ENCODE peak calls at places on chromosomes 13 and 19, in eight cellular contexts. One of them, this sample, is unnamed.

GRCh38 chr13:48074006-48074405 is 20.9 kb downstream of the MED4 start:
- DNase-seq in smooth muscle cell of the brain vasculature: no peak
- DNase-seq in endothelial cell: no peak
- DNase-seq in tibial artery: no peak
- DNase-seq in ACHN: no peak
- DNase-seq in Daoy: no peak
- DNase-seq in Calu3: no peak
- DNase-seq in heart right ventricle: no peak
- DNase-seq in this sample: no peak

GRCh38 chr19:52600639-52601024 is 30.5 kb downstream of the ZNF701 start:
- DNase-seq in ACHN: no peak
- DNase-seq in Daoy: no peak
- DNase-seq in tibial artery: no peak
- DNase-seq in endothelial cell: peak
- DNase-seq in heart right ventricle: no peak
- DNase-seq in Calu3: no peak
- DNase-seq in smooth muscle cell of the brain vasculature: no peak
- DNase-seq in this sample: peak

GRCh38 chr19:46828484-46828883 is 22.2 kb downstream of the AP2S1 start:
- DNase-seq in ACHN: no peak
- DNase-seq in Daoy: no peak
- DNase-seq in smooth muscle cell of the brain vasculature: no peak
- DNase-seq in heart right ventricle: no peak
- DNase-seq in tibial artery: no peak
- DNase-seq in Calu3: no peak
- DNase-seq in endothelial cell: no peak
- DNase-seq in this sample: no peak

GRCh38 chr13:91652389-91652788 is 254.0 kb downstream of the GPC5 start:
- DNase-seq in Calu3: no peak
- DNase-seq in smooth muscle cell of the brain vasculature: no peak
- DNase-seq in tibial artery: no peak
- DNase-seq in endothelial cell: no peak
- DNase-seq in ACHN: no peak
- DNase-seq in heart right ventricle: no peak
- DNase-seq in Daoy: no peak
- DNase-seq in this sample: no peak

GRCh38 chr19:58385313-58386165 is 1.5 kb upstream of the RPS5 start:
- DNase-seq in Daoy: no peak
- DNase-seq in Calu3: no peak
- DNase-seq in tibial artery: no peak
- DNase-seq in ACHN: no peak
- DNase-seq in heart right ventricle: no peak
- DNase-seq in endothelial cell: no peak
- DNase-seq in smooth muscle cell of the brain vasculature: no peak
- DNase-seq in this sample: peak

GRCh38 chr19:33125929-33126388 is 6.0 kb upstream of the WDR88 start:
- DNase-seq in Calu3: peak
- DNase-seq in Daoy: peak
- DNase-seq in ACHN: peak
- DNase-seq in endothelial cell: peak
- DNase-seq in heart right ventricle: peak
- DNase-seq in smooth muscle cell of the brain vasculature: no peak
- DNase-seq in tibial artery: no peak
- DNase-seq in this sample: no peak

GRCh38 chr13:110872034-110872767 is 42.7 kb downstream of the ANKRD10 start:
- DNase-seq in ACHN: no peak
- DNase-seq in heart right ventricle: no peak
- DNase-seq in tibial artery: no peak
- DNase-seq in endothelial cell: no peak
- DNase-seq in Calu3: no peak
- DNase-seq in Daoy: no peak
- DNase-seq in smooth muscle cell of the brain vasculature: no peak
- DNase-seq in this sample: no peak

GRCh38 chr13:30866692-30867669 is 39.1 kb upstream of the MEDAG start:
- DNase-seq in ACHN: no peak
- DNase-seq in heart right ventricle: no peak
- DNase-seq in Daoy: no peak
- DNase-seq in Calu3: no peak
- DNase-seq in smooth muscle cell of the brain vasculature: no peak
- DNase-seq in endothelial cell: no peak
- DNase-seq in tibial artery: no peak
- DNase-seq in this sample: no peak

GRCh38 chr13:25170554-25171107 is 1.5 kb downstream of the AMER2 start:
- DNase-seq in Daoy: peak
- DNase-seq in Calu3: no peak
- DNase-seq in tibial artery: no peak
- DNase-seq in smooth muscle cell of the brain vasculature: no peak
- DNase-seq in endothelial cell: peak
- DNase-seq in heart right ventricle: no peak
- DNase-seq in ACHN: no peak
- DNase-seq in this sample: no peak

GRCh38 chr13:50015263-50015662 is at the start of gene KCNRG:
- DNase-seq in Calu3: no peak
- DNase-seq in endothelial cell: no peak
- DNase-seq in tibial artery: no peak
- DNase-seq in smooth muscle cell of the brain vasculature: no peak
- DNase-seq in heart right ventricle: no peak
- DNase-seq in Daoy: no peak
- DNase-seq in ACHN: no peak
- DNase-seq in this sample: no peak

GRCh38 chr13:110561335-110562033 is at the start of gene RAB20:
- DNase-seq in smooth muscle cell of the brain vasculature: no peak
- DNase-seq in Calu3: peak
- DNase-seq in tibial artery: peak
- DNase-seq in endothelial cell: peak
- DNase-seq in ACHN: peak
- DNase-seq in heart right ventricle: peak
- DNase-seq in Daoy: peak
- DNase-seq in this sample: peak

GRCh38 chr19:4803736-4804695 is 12.5 kb downstream of the FEM1A start:
- DNase-seq in Calu3: peak
- DNase-seq in endothelial cell: peak
- DNase-seq in Daoy: peak
- DNase-seq in tibial artery: no peak
- DNase-seq in heart right ventricle: peak
- DNase-seq in ACHN: peak
- DNase-seq in smooth muscle cell of the brain vasculature: no peak
- DNase-seq in this sample: peak

GRCh38 chr13:71417205-71417604 is 449.8 kb downstream of the DACH1 start:
- DNase-seq in heart right ventricle: no peak
- DNase-seq in smooth muscle cell of the brain vasculature: no peak
- DNase-seq in endothelial cell: no peak
- DNase-seq in Calu3: no peak
- DNase-seq in Daoy: no peak
- DNase-seq in ACHN: peak
- DNase-seq in tibial artery: no peak
- DNase-seq in this sample: no peak

GRCh38 chr19:3283886-3284657 is 59.6 kb downstream of the CELF5 start:
- DNase-seq in heart right ventricle: no peak
- DNase-seq in smooth muscle cell of the brain vasculature: no peak
- DNase-seq in ACHN: no peak
- DNase-seq in Daoy: no peak
- DNase-seq in tibial artery: no peak
- DNase-seq in Calu3: no peak
- DNase-seq in endothelial cell: no peak
- DNase-seq in this sample: no peak

GRCh38 chr13:51926528-51926885 is 64.7 kb downstream of the CCDC70 start:
- DNase-seq in smooth muscle cell of the brain vasculature: no peak
- DNase-seq in heart right ventricle: no peak
- DNase-seq in ACHN: no peak
- DNase-seq in tibial artery: no peak
- DNase-seq in endothelial cell: no peak
- DNase-seq in Calu3: no peak
- DNase-seq in Daoy: no peak
- DNase-seq in this sample: no peak

GRCh38 chr19:38736036-38736412 is 8.2 kb downstream of the CAPN12 start:
- DNase-seq in tibial artery: peak
- DNase-seq in heart right ventricle: peak
- DNase-seq in ACHN: peak
- DNase-seq in Calu3: peak
- DNase-seq in Daoy: peak
- DNase-seq in smooth muscle cell of the brain vasculature: no peak
- DNase-seq in endothelial cell: peak
- DNase-seq in this sample: peak

GRCh38 chr13:105410602-105411001 is 1124.9 kb downstream of the EFNB2 start:
- DNase-seq in Calu3: peak
- DNase-seq in heart right ventricle: peak
- DNase-seq in tibial artery: no peak
- DNase-seq in endothelial cell: peak
- DNase-seq in Daoy: peak
- DNase-seq in ACHN: no peak
- DNase-seq in smooth muscle cell of the brain vasculature: no peak
- DNase-seq in this sample: peak

GRCh38 chr13:95644611-95645052 is at the start of gene DZIP1:
- DNase-seq in ACHN: no peak
- DNase-seq in endothelial cell: peak
- DNase-seq in smooth muscle cell of the brain vasculature: peak
- DNase-seq in Calu3: peak
- DNase-seq in Daoy: peak
- DNase-seq in heart right ventricle: peak
- DNase-seq in tibial artery: peak
- DNase-seq in this sample: peak

GRCh38 chr13:95862401-95862800 is 185.5 kb downstream of the DNAJC3 start:
- DNase-seq in Daoy: no peak
- DNase-seq in smooth muscle cell of the brain vasculature: no peak
- DNase-seq in endothelial cell: no peak
- DNase-seq in ACHN: no peak
- DNase-seq in tibial artery: no peak
- DNase-seq in heart right ventricle: no peak
- DNase-seq in Calu3: no peak
- DNase-seq in this sample: no peak

GRCh38 chr13:112575680-112576079 is 12.3 kb downstream of the TUBGCP3 start:
- DNase-seq in Daoy: no peak
- DNase-seq in smooth muscle cell of the brain vasculature: no peak
- DNase-seq in heart right ventricle: no peak
- DNase-seq in tibial artery: no peak
- DNase-seq in ACHN: no peak
- DNase-seq in Calu3: no peak
- DNase-seq in endothelial cell: no peak
- DNase-seq in this sample: no peak

GRCh38 chr19:40605201-40605971 is 4.2 kb downstream of the LTBP4 start:
- DNase-seq in heart right ventricle: peak
- DNase-seq in endothelial cell: peak
- DNase-seq in ACHN: peak
- DNase-seq in Daoy: peak
- DNase-seq in tibial artery: peak
- DNase-seq in smooth muscle cell of the brain vasculature: no peak
- DNase-seq in Calu3: peak
- DNase-seq in this sample: peak

GRCh38 chr19:3054972-3055740 is 7.1 kb downstream of the TLE5 start:
- DNase-seq in heart right ventricle: no peak
- DNase-seq in smooth muscle cell of the brain vasculature: no peak
- DNase-seq in Daoy: peak
- DNase-seq in Calu3: peak
- DNase-seq in endothelial cell: no peak
- DNase-seq in ACHN: no peak
- DNase-seq in tibial artery: no peak
- DNase-seq in this sample: no peak

GRCh38 chr19:480016-480855 is 16.1 kb upstream of the MADCAM1 start:
- DNase-seq in Calu3: peak
- DNase-seq in heart right ventricle: peak
- DNase-seq in endothelial cell: peak
- DNase-seq in tibial artery: peak
- DNase-seq in smooth muscle cell of the brain vasculature: no peak
- DNase-seq in Daoy: peak
- DNase-seq in ACHN: peak
- DNase-seq in this sample: peak

GRCh38 chr19:34938886-34939285 is 12.2 kb downstream of the ZNF30 start:
- DNase-seq in Daoy: no peak
- DNase-seq in endothelial cell: no peak
- DNase-seq in smooth muscle cell of the brain vasculature: no peak
- DNase-seq in Calu3: no peak
- DNase-seq in tibial artery: no peak
- DNase-seq in ACHN: no peak
- DNase-seq in heart right ventricle: no peak
- DNase-seq in this sample: no peak

GRCh38 chr19:9943744-9944143 is 7.4 kb upstream of the OLFM2 start:
- DNase-seq in Calu3: no peak
- DNase-seq in ACHN: no peak
- DNase-seq in heart right ventricle: no peak
- DNase-seq in tibial artery: no peak
- DNase-seq in smooth muscle cell of the brain vasculature: no peak
- DNase-seq in endothelial cell: no peak
- DNase-seq in Daoy: no peak
- DNase-seq in this sample: no peak